ENCODE peak calls at places on chromosomes 16 and 17, in six cellular contexts. O is neural progenitor cell, S is GM23248, D is HCT116, I is PC-3, X is SK-N-SH. C is an unnamed sample.

GRCh38 chr17:77454560-77455095 is 313.9 kb downstream of the SEC14L1 start:
- DNase-seq in O (no peak), S (no peak), D (no peak), I (no peak), X (no peak), C (no peak)

GRCh38 chr16:3637371-3637923 is 17.0 kb upstream of the DNASE1 start:
- DNase-seq in O (no peak), S (no peak), D (no peak), I (no peak), X (peak; percentile 29), C (peak; percentile 57)

GRCh38 chr17:37790153-37790552 is 45.3 kb upstream of the HNF1B start:
- DNase-seq in O (no peak), S (no peak), D (no peak), I (no peak), X (no peak), C (no peak)

GRCh38 chr16:71734511-71734910 is 10.0 kb upstream of the PHLPP2 start:
- DNase-seq in O (peak; percentile 45), S (no peak), D (no peak), I (no peak), X (no peak), C (no peak)

GRCh38 chr16:5143761-5144620 is 46.4 kb upstream of the EEF2KMT start:
- DNase-seq in O (no peak), S (no peak), D (no peak), I (no peak), X (no peak), C (no peak)

GRCh38 chr17:73211745-73212144 is 18.9 kb downstream of the COG1 start:
- DNase-seq in O (no peak), S (no peak), D (no peak), I (no peak), X (no peak), C (no peak)

GRCh38 chr17:10292057-10292931 is 80.5 kb downstream of the MYH13 start:
- DNase-seq in O (no peak), S (peak; percentile 96), D (peak; percentile 75), I (peak; percentile 53), X (no peak), C (no peak)

GRCh38 chr16:50246299-50247122 is 19.8 kb upstream of the ADCY7 start:
- DNase-seq in O (peak; percentile 67), S (peak; percentile 43), D (no peak), I (no peak), X (peak; percentile 83), C (no peak)

GRCh38 chr16:19837331-19837943 is 47.2 kb downstream of the GPRC5B start:
- DNase-seq in O (peak; percentile 80), S (no peak), D (no peak), I (no peak), X (no peak), C (no peak)

GRCh38 chr17:51165680-51166197 is 472 bp upstream of the NME2 start:
- DNase-seq in O (peak; percentile 48), S (peak; percentile 52), D (no peak), I (no peak), X (peak; percentile 67), C (no peak)

GRCh38 chr17:33284022-33284421 is 9.1 kb downstream of the ASIC2 start:
- DNase-seq in O (no peak), S (peak; percentile 85), D (no peak), I (peak; percentile 81), X (no peak), C (no peak)

GRCh38 chr17:37177234-37177633 is 198.6 kb upstream of the C17orf78 start:
- DNase-seq in O (no peak), S (no peak), D (no peak), I (no peak), X (no peak), C (no peak)

GRCh38 chr17:50944054-50944901 is 78.1 kb upstream of the TOB1 start:
- DNase-seq in O (peak; percentile 75), S (peak; percentile 65), D (no peak), I (peak; percentile 79), X (peak; percentile 92), C (peak; percentile 84)

GRCh38 chr17:32810690-32811089 is 66.2 kb downstream of the MYO1D start:
- DNase-seq in O (no peak), S (no peak), D (no peak), I (no peak), X (no peak), C (no peak)

GRCh38 chr16:27322858-27323780 is 9.3 kb downstream of the IL4R start:
- DNase-seq in O (no peak), S (no peak), D (no peak), I (peak; percentile 80), X (no peak), C (no peak)

GRCh38 chr16:67000384-67001158 is 12.2 kb downstream of the CES4A start:
- DNase-seq in O (peak; percentile 80), S (peak; percentile 52), D (no peak), I (peak; percentile 41), X (peak; percentile 97), C (no peak)

GRCh38 chr16:29025218-29025617 is 40.4 kb downstream of the LAT start:
- DNase-seq in O (no peak), S (no peak), D (no peak), I (no peak), X (no peak), C (no peak)

GRCh38 chr16:31427441-31428276 is 501 bp downstream of the COX6A2 start:
- DNase-seq in O (no peak), S (peak; percentile 75), D (no peak), I (no peak), X (peak; percentile 93), C (no peak)

GRCh38 chr16:80084614-80085013 is 456.2 kb upstream of the DYNLRB2 start:
- DNase-seq in O (peak; percentile 87), S (peak; percentile 66), D (no peak), I (peak; percentile 26), X (no peak), C (peak; percentile 31)

GRCh38 chr16:54284931-54285413 is 1.6 kb downstream of the IRX3 start:
- DNase-seq in O (peak; percentile 46), S (peak; percentile 50), D (no peak), I (no peak), X (peak; percentile 46), C (no peak)

GRCh38 chr17:4710693-4711634 is 532 bp downstream of the ARRB2 start:
- DNase-seq in O (no peak), S (peak; percentile 21), D (no peak), I (no peak), X (peak; percentile 72), C (no peak)

GRCh38 chr16:12157510-12158093 is 181.1 kb downstream of the SNX29 start:
- DNase-seq in O (no peak), S (peak; percentile 66), D (no peak), I (peak; percentile 25), X (no peak), C (no peak)

GRCh38 chr17:38428643-38429371 is 543 bp downstream of the ARHGAP23 start:
- DNase-seq in O (peak; percentile 58), S (peak; percentile 77), D (no peak), I (peak; percentile 31), X (peak; percentile 66), C (peak; percentile 69)

GRCh38 chr16:23105309-23105708 is 43.9 kb downstream of the USP31 start:
- DNase-seq in O (no peak), S (no peak), D (no peak), I (no peak), X (no peak), C (no peak)

GRCh38 chr17:63682981-63683380 is 16.9 kb downstream of the LIMD2 start:
- DNase-seq in O (no peak), S (no peak), D (no peak), I (no peak), X (no peak), C (no peak)

GRCh38 chr17:76862079-76862478 is 6.1 kb upstream of the MGAT5B start:
- DNase-seq in O (no peak), S (no peak), D (no peak), I (no peak), X (no peak), C (no peak)

GRCh38 chr16:22326771-22327445 is 29.7 kb downstream of the POLR3E start:
- DNase-seq in O (no peak), S (no peak), D (no peak), I (no peak), X (no peak), C (no peak)

GRCh38 chr17:45186955-45187354 is 25.3 kb downstream of the HEXIM2 start:
- DNase-seq in O (no peak), S (no peak), D (no peak), I (no peak), X (no peak), C (no peak)
- H3K9ac ChIP-seq in O (no peak overlapping the region), S (no peak overlapping the region), D (no peak overlapping the region), I (no peak overlapping the region), X (no peak overlapping the region), C (no peak overlapping the region)

GRCh38 chr16:56589141-56590039 is at the start of gene MT3:
- DNase-seq in O (peak; percentile 85), S (peak; percentile 53), D (no peak), I (peak; percentile 19), X (peak; percentile 64), C (no peak)
- TF ChIP-seq EZH2phosphoT487 in O (peak; percentile 62), S (no peak), D (no peak), I (peak; percentile 50), X (no peak), C (no peak)

DNA sequence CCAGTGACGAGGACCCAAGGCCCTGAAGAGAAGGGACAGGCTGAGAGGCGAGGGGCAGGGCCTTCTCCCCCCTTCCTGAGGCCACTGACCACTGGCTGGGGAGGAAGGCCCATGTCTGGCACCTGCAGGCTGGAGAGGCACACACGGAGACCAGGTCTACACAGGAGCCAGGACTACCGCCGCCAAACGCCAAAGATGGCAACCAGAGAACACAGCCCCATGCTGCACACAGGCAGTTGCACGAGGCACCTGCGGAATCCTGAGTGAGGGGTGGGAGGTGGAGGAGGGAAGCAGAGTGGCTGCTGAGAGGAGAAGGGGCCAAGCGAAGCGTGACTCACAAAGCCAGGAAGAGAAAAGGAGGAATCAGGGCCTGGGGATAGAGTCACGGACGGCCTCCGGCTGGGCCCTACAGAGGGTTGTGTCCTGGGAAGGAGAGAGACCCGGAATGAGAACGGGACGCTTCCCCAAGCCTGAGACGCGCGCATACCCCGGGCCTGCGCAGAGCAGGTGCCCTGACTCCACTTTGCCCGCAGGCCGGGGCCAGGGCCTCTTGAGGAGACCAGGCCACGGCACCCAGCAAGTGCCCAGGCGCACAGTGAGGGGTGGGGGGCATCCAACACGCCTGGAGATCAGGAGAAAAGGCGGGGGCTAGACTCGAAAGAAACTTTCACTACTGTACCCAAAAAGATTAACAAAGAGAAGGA is 28.7 kb upstream of the C16orf95 start:
- DNase-seq in O (peak; percentile 44), S (no peak), D (no peak), I (no peak), X (no peak), C (no peak)
- H3K9ac ChIP-seq in O (no peak overlapping the region), S (no peak overlapping the region), D (no peak overlapping the region), I (no peak overlapping the region), X (no peak overlapping the region), C (no peak overlapping the region)

DNA sequence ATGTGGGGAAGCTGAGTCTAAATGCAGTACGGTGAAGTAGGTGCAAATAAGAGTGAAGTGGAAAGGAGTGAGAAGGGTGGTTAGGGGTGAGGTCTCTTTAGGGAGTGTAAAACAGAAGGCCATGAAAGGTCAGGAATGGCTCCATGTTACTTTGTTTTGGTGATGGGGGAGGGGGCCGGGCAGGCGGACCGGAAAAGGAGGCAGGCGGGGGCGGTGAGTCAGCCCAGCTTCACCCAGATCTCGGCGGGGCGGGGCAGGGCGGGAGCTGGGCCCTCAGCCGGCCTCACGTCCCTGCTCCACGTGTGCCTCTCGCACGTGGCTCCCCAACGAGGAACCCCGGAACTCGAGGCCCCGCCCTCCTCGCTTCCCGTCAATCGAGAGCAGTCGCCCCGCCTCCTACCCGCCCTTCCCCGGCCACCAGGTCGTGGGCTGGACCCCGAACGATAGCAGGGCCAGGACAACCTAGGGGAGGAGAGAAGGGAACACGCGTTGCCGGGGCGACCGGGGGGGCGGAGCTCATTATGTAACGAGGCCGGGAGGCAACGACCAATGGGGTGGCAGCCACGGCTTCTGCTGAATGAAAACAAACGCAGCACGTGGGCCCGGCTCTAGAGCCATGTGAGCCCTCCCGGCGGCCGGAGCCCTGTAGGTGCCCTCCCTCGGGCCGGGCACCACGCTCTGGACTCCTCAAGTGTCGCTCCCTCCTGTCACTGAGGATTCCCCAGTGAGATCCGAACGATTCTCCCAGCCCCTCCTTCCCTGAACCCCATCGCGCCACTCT is 1.4 kb downstream of the NR1D1 start:
- DNase-seq in O (peak; percentile 95), S (peak; percentile 100), D (peak; percentile 99), I (peak; percentile 94), X (peak; percentile 97), C (peak; percentile 99)
- TF ChIP-seq EZH2phosphoT487 in O (no peak), S (no peak), D (no peak), I (no peak), X (no peak), C (no peak)

C was measured in MM.1S.